ENCODE peak calls at places on chromosomes 6 and 20, in ten cellular contexts. T is cardiac fibroblast, Y is progenitor cell of endocrine pancreas, M is fibroblast of mammary gland, C is tibial nerve, L is H1, R is Calu3, X is HFF-Myc, P is lower leg skin, Z is H9. B is an unnamed sample.

GRCh38 chr6:24980507-24981384 is 45.0 kb upstream of the RIPOR2 start:
- DNase-seq in T (peak; percentile 85), Y (no peak), M (no peak), C (no peak), L (peak; percentile 65), R (peak; percentile 29), X (no peak), P (no peak), Z (peak; percentile 67), B (no peak)

GRCh38 chr6:154792761-154793160 is 59.5 kb downstream of the SCAF8 start:
- DNase-seq in T (no peak), Y (no peak), M (no peak), C (no peak), L (no peak), R (peak; percentile 17), X (no peak), P (no peak), Z (no peak), B (no peak)

GRCh38 chr6:141199074-141199473 is 933.7 kb upstream of the GJE1 start:
- DNase-seq in T (peak; percentile 32), Y (no peak), M (peak; percentile 58), C (no peak), L (no peak), R (no peak), X (peak; percentile 90), P (no peak), Z (no peak), B (no peak)

GRCh38 chr20:59253779-59254319 is 46.6 kb upstream of the EDN3 start:
- DNase-seq in T (no peak), Y (no peak), M (no peak), C (no peak), L (no peak), R (no peak), X (no peak), P (no peak), Z (no peak), B (no peak)

GRCh38 chr20:24241466-24241865 is 228.0 kb upstream of the SYNDIG1 start:
- DNase-seq in T (no peak), Y (no peak), M (no peak), C (no peak), L (no peak), R (no peak), X (no peak), P (no peak), Z (no peak), B (no peak)

GRCh38 chr6:684831-685636 is 7.9 kb downstream of the EXOC2 start:
- DNase-seq in T (peak; percentile 36), Y (no peak), M (peak; percentile 59), C (no peak), L (peak; percentile 40), R (no peak), X (peak; percentile 12), P (no peak), Z (no peak), B (no peak)

GRCh38 chr20:50054626-50055511 is 58.1 kb downstream of the UBE2V1 start:
- DNase-seq in T (peak; percentile 80), Y (peak; percentile 17), M (peak; percentile 42), C (no peak), L (no peak), R (peak; percentile 38), X (peak; percentile 44), P (no peak), Z (no peak), B (peak; percentile 33)

GRCh38 chr20:7207186-7207585 is 439.7 kb downstream of the BMP2 start:
- DNase-seq in T (peak; percentile 8), Y (no peak), M (no peak), C (no peak), L (no peak), R (no peak), X (no peak), P (no peak), Z (no peak), B (no peak)

GRCh38 chr6:11714116-11714797 is 64.3 kb downstream of the ADTRP start:
- DNase-seq in T (no peak), Y (no peak), M (no peak), C (no peak), L (no peak), R (no peak), X (no peak), P (no peak), Z (no peak), B (no peak)

GRCh38 chr20:36569847-36570429 is 3.5 kb upstream of the TGIF2 start:
- DNase-seq in T (peak; percentile 68), Y (no peak), M (peak; percentile 57), C (no peak), L (no peak), R (no peak), X (no peak), P (no peak), Z (peak; percentile 44), B (no peak)

GRCh38 chr20:46701556-46701955 is 7.9 kb upstream of the SLC2A10 start:
- DNase-seq in T (no peak), Y (no peak), M (peak; percentile 67), C (no peak), L (no peak), R (no peak), X (no peak), P (peak; percentile 17), Z (no peak), B (no peak)

GRCh38 chr6:84191802-84192201 is 35.6 kb downstream of the CEP162 start:
- DNase-seq in T (no peak), Y (no peak), M (no peak), C (no peak), L (no peak), R (no peak), X (no peak), P (no peak), Z (no peak), B (no peak)

GRCh38 chr6:84193140-84193708 is 34.2 kb downstream of the CEP162 start:
- DNase-seq in T (peak; percentile 19), Y (no peak), M (peak; percentile 83), C (no peak), L (no peak), R (no peak), X (peak; percentile 22), P (no peak), Z (no peak), B (no peak)

GRCh38 chr6:84197708-84198107 is 29.7 kb downstream of the CEP162 start:
- DNase-seq in T (no peak), Y (no peak), M (no peak), C (no peak), L (no peak), R (no peak), X (no peak), P (no peak), Z (no peak), B (no peak)
- TF ChIP-seq CTCF in T (no peak), Y (peak; percentile 12), M (no peak), C (no peak), L (no peak), R (no peak), X (no peak), P (no peak), Z (peak; percentile 35), B (no peak)

GRCh38 chr6:17673543-17674254 is 33.0 kb downstream of the NUP153 start:
- DNase-seq in T (no peak), Y (no peak), M (peak; percentile 4), C (no peak), L (no peak), R (no peak), X (no peak), P (no peak), Z (no peak), B (no peak)
- TF ChIP-seq CTCF in T (no peak), Y (no peak), M (no peak), C (no peak), L (no peak), R (no peak), X (no peak), P (no peak), Z (no peak), B (no peak)

GRCh38 chr6:160765412-160765811 is 63.4 kb downstream of the PLG start:
- DNase-seq in T (no peak), Y (no peak), M (no peak), C (no peak), L (no peak), R (no peak), X (no peak), P (no peak), Z (peak; percentile 41), B (no peak)

GRCh38 chr6:160768101-160768500 is 66.1 kb downstream of the PLG start:
- DNase-seq in T (no peak), Y (no peak), M (no peak), C (no peak), L (no peak), R (no peak), X (no peak), P (no peak), Z (no peak), B (no peak)

GRCh38 chr6:160767019-160767646 is 65.1 kb downstream of the PLG start:
- DNase-seq in T (peak; percentile 55), Y (peak; percentile 79), M (peak; percentile 46), C (peak; percentile 40), L (peak; percentile 87), R (peak; percentile 83), X (no peak), P (peak; percentile 92), Z (peak; percentile 82), B (peak; percentile 51)

GRCh38 chr6:160766657-160767018 is 64.6 kb downstream of the PLG start:
- DNase-seq in T (no peak), Y (no peak), M (no peak), C (no peak), L (no peak), R (no peak), X (no peak), P (no peak), Z (no peak), B (no peak)

DNA sequence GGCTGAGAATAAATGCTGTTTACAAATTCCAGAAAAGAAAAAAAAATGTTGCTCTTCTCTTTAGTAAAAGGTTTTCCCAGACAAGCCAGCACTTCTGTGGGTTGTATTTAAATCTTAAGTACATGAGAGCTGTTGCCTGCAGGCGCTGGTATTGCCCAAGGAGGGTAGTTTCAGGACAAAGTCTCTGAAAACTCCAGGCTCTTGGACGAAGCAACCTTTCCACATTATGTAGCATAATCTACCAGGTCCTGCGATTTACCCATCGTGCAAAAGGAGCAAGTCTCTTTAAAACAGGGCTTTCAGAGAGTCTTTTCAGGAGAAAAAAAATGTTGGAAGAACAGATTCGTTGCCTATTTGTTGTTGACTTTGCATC is 65.6 kb downstream of the PLG start:
- DNase-seq in T (no peak), Y (no peak), M (no peak), C (no peak), L (no peak), R (no peak), X (no peak), P (no peak), Z (no peak), B (no peak)
- TF ChIP-seq CTCF in T (no peak), Y (no peak), M (no peak), C (no peak), L (no peak), R (no peak), X (no peak), P (no peak), Z (peak; percentile 33), B (no peak)

GRCh38 chr6:28104392-28105250 is 19.8 kb upstream of the ZSCAN16 start:
- DNase-seq in T (peak; percentile 80), Y (peak; percentile 68), M (peak; percentile 76), C (peak; percentile 63), L (peak; percentile 88), R (peak; percentile 90), X (peak; percentile 44), P (peak; percentile 96), Z (peak; percentile 90), B (peak; percentile 56)

GRCh38 chr6:28107506-28107905 is 16.9 kb upstream of the ZSCAN16 start:
- DNase-seq in T (no peak), Y (no peak), M (no peak), C (no peak), L (no peak), R (no peak), X (no peak), P (no peak), Z (no peak), B (no peak)

GRCh38 chr6:28105286-28105685 is 19.1 kb upstream of the ZSCAN16 start:
- DNase-seq in T (no peak), Y (no peak), M (peak; percentile 26), C (no peak), L (no peak), R (peak; percentile 6), X (no peak), P (no peak), Z (no peak), B (no peak)
- TF ChIP-seq CTCF in T (no peak), Y (no peak), M (no peak), C (no peak), L (no peak), R (no peak), X (no peak), P (no peak), Z (no peak), B (no peak)

B was measured in mesothelial cell of epicardium.